ENCODE peak calls at places on chromosomes 1 and 21, in five cellular contexts. One of them, this sample, is unnamed.

GRCh38 chr21:21232320-21232719 is 234.1 kb downstream of the NCAM2 start:
- DNase-seq in GM12891: no peak
- DNase-seq in uterus: no peak
- DNase-seq in esophagus muscularis mucosa: no peak
- DNase-seq in heart left ventricle: no peak
- DNase-seq in this sample: no peak

GRCh38 chr21:29431680-29432079 is 133.0 kb downstream of the BACH1 start:
- DNase-seq in GM12891: no peak
- DNase-seq in uterus: no peak
- DNase-seq in esophagus muscularis mucosa: no peak
- DNase-seq in heart left ventricle: no peak
- DNase-seq in this sample: no peak

GRCh38 chr1:226679853-226680516 is 59.1 kb downstream of the ITPKB start:
- DNase-seq in GM12891: peak
- DNase-seq in uterus: peak
- DNase-seq in esophagus muscularis mucosa: peak
- DNase-seq in heart left ventricle: peak
- DNase-seq in this sample: peak

GRCh38 chr1:203267347-203267846 is 37.9 kb upstream of the BTG2 start:
- DNase-seq in GM12891: peak
- DNase-seq in uterus: peak
- DNase-seq in esophagus muscularis mucosa: peak
- DNase-seq in heart left ventricle: peak
- DNase-seq in this sample: peak

GRCh38 chr1:202113690-202114300 is 8.9 kb upstream of the GPR37L1 start:
- DNase-seq in GM12891: no peak
- DNase-seq in uterus: no peak
- DNase-seq in esophagus muscularis mucosa: no peak
- DNase-seq in heart left ventricle: no peak
- DNase-seq in this sample: no peak

GRCh38 chr1:61152706-61153105 is 70.3 kb downstream of the NFIA start:
- DNase-seq in GM12891: no peak
- DNase-seq in uterus: no peak
- DNase-seq in esophagus muscularis mucosa: no peak
- DNase-seq in heart left ventricle: no peak
- DNase-seq in this sample: no peak

GRCh38 chr1:27772071-27772470 is 948 bp upstream of the STX12 start:
- DNase-seq in GM12891: no peak
- DNase-seq in uterus: no peak
- DNase-seq in esophagus muscularis mucosa: no peak
- DNase-seq in heart left ventricle: no peak
- DNase-seq in this sample: no peak

GRCh38 chr1:22652881-22653316 is at the start of gene C1QB:
- DNase-seq in GM12891: no peak
- DNase-seq in uterus: no peak
- DNase-seq in esophagus muscularis mucosa: no peak
- DNase-seq in heart left ventricle: peak
- DNase-seq in this sample: no peak

GRCh38 chr1:178942285-178943218 is 71.7 kb upstream of the ANGPTL1 start:
- DNase-seq in GM12891: no peak
- DNase-seq in uterus: no peak
- DNase-seq in esophagus muscularis mucosa: peak
- DNase-seq in heart left ventricle: no peak
- DNase-seq in this sample: no peak

GRCh38 chr1:183019860-183020259 is 3.4 kb upstream of the LAMC1 start:
- DNase-seq in GM12891: no peak
- DNase-seq in uterus: no peak
- DNase-seq in esophagus muscularis mucosa: no peak
- DNase-seq in heart left ventricle: no peak
- DNase-seq in this sample: no peak
- TF ChIP-seq POLR2A in GM12891: no peak
- TF ChIP-seq POLR2A in uterus: no peak
- TF ChIP-seq POLR2A in esophagus muscularis mucosa: no peak
- TF ChIP-seq POLR2A in heart left ventricle: no peak
- TF ChIP-seq POLR2A in this sample: no peak

DNA sequence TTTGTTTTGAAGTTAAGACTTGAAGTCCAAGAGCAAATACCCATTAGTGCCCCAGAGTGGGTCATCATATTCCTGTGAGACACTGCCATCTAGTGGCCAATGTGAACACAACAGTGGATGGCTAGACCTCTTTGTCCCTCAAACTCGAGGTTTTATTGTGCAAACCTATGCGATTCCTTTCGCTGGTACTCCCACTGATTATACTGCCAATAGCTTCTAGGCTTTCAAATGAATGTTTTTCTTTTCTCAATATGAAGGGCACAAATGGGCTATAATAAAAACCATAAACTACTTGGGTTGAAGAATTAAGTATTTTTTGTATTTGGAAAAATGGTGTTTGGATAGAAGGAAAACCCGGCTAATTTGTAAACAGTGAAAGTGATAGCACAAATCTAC is 100.4 kb upstream of the ZNF281 start:
- DNase-seq in GM12891: peak
- DNase-seq in uterus: peak
- DNase-seq in esophagus muscularis mucosa: no peak
- DNase-seq in heart left ventricle: peak
- DNase-seq in this sample: peak
- TF ChIP-seq POLR2A in GM12891: no peak
- TF ChIP-seq POLR2A in uterus: no peak
- TF ChIP-seq POLR2A in esophagus muscularis mucosa: no peak
- TF ChIP-seq POLR2A in heart left ventricle: no peak
- TF ChIP-seq POLR2A in this sample: no peak

GRCh38 chr1:1259119-1259488 is 12.6 kb upstream of the C1QTNF12 start:
- DNase-seq in GM12891: no peak
- DNase-seq in uterus: no peak
- DNase-seq in esophagus muscularis mucosa: no peak
- DNase-seq in heart left ventricle: no peak
- DNase-seq in this sample: no peak
- TF ChIP-seq POLR2A in GM12891: peak
- TF ChIP-seq POLR2A in uterus: no peak
- TF ChIP-seq POLR2A in esophagus muscularis mucosa: no peak
- TF ChIP-seq POLR2A in heart left ventricle: no peak
- TF ChIP-seq POLR2A in this sample: no peak

DNA sequence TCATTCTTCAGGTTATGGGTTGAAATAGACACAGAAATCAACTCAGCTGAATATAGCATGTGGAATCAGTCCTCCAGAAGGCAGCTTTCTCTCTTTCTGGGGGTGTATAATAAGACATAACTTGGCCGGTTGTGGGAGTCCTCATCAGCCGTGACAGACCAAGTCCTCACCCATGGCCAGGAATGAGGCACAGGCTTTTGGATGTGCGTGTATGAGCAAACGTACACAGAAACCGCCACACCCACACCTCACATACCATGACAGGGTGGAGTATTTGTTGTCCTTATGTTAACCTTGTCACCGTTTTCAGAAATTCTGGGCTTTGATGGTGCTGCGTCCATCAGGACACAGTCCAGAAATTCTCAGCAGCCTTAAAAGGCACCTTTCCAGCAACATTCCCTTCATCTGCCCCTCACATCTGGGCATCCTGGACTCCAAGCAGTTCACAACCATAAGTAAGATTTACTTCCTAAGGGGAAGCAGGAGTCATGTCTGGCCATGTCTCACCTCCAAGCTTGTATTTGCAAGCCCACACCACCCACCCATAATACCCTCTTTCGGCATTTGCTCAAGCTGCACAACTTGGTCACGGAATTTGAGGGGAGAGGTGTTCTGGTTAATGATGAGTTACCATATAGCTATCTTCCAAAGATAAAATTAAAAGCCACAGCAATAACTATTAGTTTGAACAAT is 12.4 kb downstream of the C1orf116 start:
- DNase-seq in GM12891: no peak
- DNase-seq in uterus: no peak
- DNase-seq in esophagus muscularis mucosa: peak
- DNase-seq in heart left ventricle: no peak
- DNase-seq in this sample: peak
- TF ChIP-seq POLR2A in GM12891: no peak
- TF ChIP-seq POLR2A in uterus: no peak
- TF ChIP-seq POLR2A in esophagus muscularis mucosa: no peak
- TF ChIP-seq POLR2A in heart left ventricle: no peak
- TF ChIP-seq POLR2A in this sample: no peak